ENCODE peak calls at places on chromosomes 16 and 17, in six cellular contexts. T, L, J, C, Y and R are unnamed samples.

GRCh38 chr16:11604783-11605563 is 18.3 kb upstream of the LITAF start:
- DNase-seq in T (no peak), L (no peak), J (no peak), C (no peak), Y (no peak), R (no peak)

GRCh38 chr17:5541610-5542202 is 42.6 kb downstream of the NLRP1 start:
- DNase-seq in T (peak), L (no peak), J (no peak), C (no peak), Y (no peak), R (no peak)

GRCh38 chr17:39045948-39046679 is 78.9 kb upstream of the FBXO47 start:
- DNase-seq in T (peak), L (no peak), J (no peak), C (no peak), Y (no peak), R (no peak)

GRCh38 chr16:26111900-26112299 is 420.1 kb downstream of the HS3ST4 start:
- DNase-seq in T (peak), L (no peak), J (no peak), C (no peak), Y (no peak), R (no peak)

GRCh38 chr16:14180431-14181059 is 109.4 kb downstream of the MRTFB start:
- DNase-seq in T (peak), L (no peak), J (no peak), C (no peak), Y (no peak), R (no peak)

GRCh38 chr17:7355053-7355452 is at the start of gene TMEM95:
- DNase-seq in T (no peak), L (no peak), J (no peak), C (peak), Y (no peak), R (no peak)

GRCh38 chr16:73057369-73058210 is 9.7 kb upstream of the ZFHX3 start:
- DNase-seq in T (peak), L (no peak), J (no peak), C (no peak), Y (no peak), R (no peak)

GRCh38 chr17:44547625-44548297 is 9.5 kb upstream of the FZD2 start:
- DNase-seq in T (peak), L (no peak), J (no peak), C (no peak), Y (no peak), R (no peak)

GRCh38 chr16:11315499-11315898 is 29.8 kb upstream of the RMI2 start:
- DNase-seq in T (peak), L (no peak), J (no peak), C (no peak), Y (no peak), R (no peak)

GRCh38 chr16:22257440-22257839 is 39.8 kb upstream of the POLR3E start:
- DNase-seq in T (peak), L (no peak), J (no peak), C (no peak), Y (no peak), R (no peak)

GRCh38 chr17:75105269-75106080 is 4.3 kb upstream of the ARMC7 start:
- DNase-seq in T (peak), L (peak), J (peak), C (no peak), Y (no peak), R (peak)

GRCh38 chr17:8458128-8458527 is 22.4 kb downstream of the NDEL1 start:
- DNase-seq in T (no peak), L (no peak), J (no peak), C (no peak), Y (no peak), R (no peak)

GRCh38 chr17:73785466-73785865 is 141.2 kb upstream of the SDK2 start:
- DNase-seq in T (no peak), L (no peak), J (no peak), C (no peak), Y (no peak), R (no peak)

GRCh38 chr17:50265690-50266306 is 8.5 kb upstream of the TMEM92 start:
- DNase-seq in T (no peak), L (no peak), J (no peak), C (no peak), Y (no peak), R (no peak)

GRCh38 chr17:10737168-10737622 is 7.4 kb upstream of the TMEM220 start:
- DNase-seq in T (peak), L (no peak), J (peak), C (peak), Y (no peak), R (peak)

GRCh38 chr16:88442435-88442810 is 10.7 kb upstream of the ZFPM1 start:
- DNase-seq in T (no peak), L (no peak), J (no peak), C (no peak), Y (no peak), R (no peak)

GRCh38 chr17:20280832-20281231 is 186.5 kb downstream of the LGALS9B start:
- DNase-seq in T (no peak), L (no peak), J (no peak), C (no peak), Y (no peak), R (no peak)

GRCh38 chr17:28334666-28335200 is 539 bp downstream of the IFT20 start:
- DNase-seq in T (peak), L (no peak), J (no peak), C (no peak), Y (no peak), R (no peak)

GRCh38 chr17:3030096-3030495 is 33.3 kb downstream of the OR1D5 start:
- DNase-seq in T (no peak), L (no peak), J (no peak), C (no peak), Y (no peak), R (no peak)

GRCh38 chr16:81708459-81709368 is 70.4 kb upstream of the PLCG2 start:
- DNase-seq in T (no peak), L (no peak), J (no peak), C (no peak), Y (no peak), R (no peak)

GRCh38 chr17:43994272-43995149 is 9.9 kb upstream of the NAGS start:
- DNase-seq in T (peak), L (no peak), J (peak), C (peak), Y (peak), R (no peak)

GRCh38 chr16:88631384-88631783 is 7.0 kb upstream of the IL17C start:
- DNase-seq in T (no peak), L (no peak), J (no peak), C (no peak), Y (no peak), R (no peak)

GRCh38 chr17:42065201-42065600 is 14.8 kb upstream of the C17orf113 start:
- DNase-seq in T (no peak), L (no peak), J (no peak), C (no peak), Y (no peak), R (no peak)

GRCh38 chr16:69190598-69190997 is 3.6 kb downstream of the SNTB2 start:
- DNase-seq in T (no peak), L (no peak), J (no peak), C (no peak), Y (no peak), R (no peak)

GRCh38 chr17:71905632-71906031 is 215.2 kb upstream of the SOX9 start:
- DNase-seq in T (no peak), L (no peak), J (no peak), C (no peak), Y (no peak), R (no peak)